ENCODE peak calls at places on chromosome 12, in eight cellular contexts. M, T, P, G, Z, E, L and H are unnamed samples.

GRCh38 chr12:108642269-108642870 is 8.7 kb upstream of the SELPLG start:
- DNase-seq in M (no peak), T (no peak), P (peak), G (no peak), Z (no peak), E (no peak), L (no peak), H (no peak)

GRCh38 chr12:68785358-68785757 is 22.6 kb upstream of the MDM2 start:
- DNase-seq in M (peak), T (no peak), P (no peak), G (peak), Z (peak), E (no peak), L (no peak), H (no peak)

GRCh38 chr12:129335773-129336172 is 482.5 kb downstream of the GLT1D1 start:
- DNase-seq in M (no peak), T (no peak), P (no peak), G (no peak), Z (no peak), E (no peak), L (no peak), H (no peak)

GRCh38 chr12:54993181-54993835 is 8.7 kb upstream of the TESPA1 start:
- DNase-seq in M (peak), T (peak), P (no peak), G (peak), Z (peak), E (peak), L (peak), H (peak)

GRCh38 chr12:120750806-120751205 is 25.2 kb downstream of the ACADS start:
- DNase-seq in M (no peak), T (no peak), P (no peak), G (no peak), Z (no peak), E (no peak), L (no peak), H (no peak)

GRCh38 chr12:51591020-51591901 is at the start of gene SCN8A:
- DNase-seq in M (peak), T (peak), P (no peak), G (peak), Z (peak), E (peak), L (peak), H (peak)

GRCh38 chr12:118611770-118612169 is 235.4 kb downstream of the SUDS3 start:
- DNase-seq in M (no peak), T (no peak), P (no peak), G (no peak), Z (no peak), E (no peak), L (no peak), H (no peak)

GRCh38 chr12:51695241-51696010 is 104.4 kb downstream of the SCN8A start:
- DNase-seq in M (peak), T (no peak), P (no peak), G (peak), Z (no peak), E (no peak), L (no peak), H (no peak)

GRCh38 chr12:114809132-114809531 is 125.2 kb upstream of the TBX3 start:
- DNase-seq in M (no peak), T (no peak), P (no peak), G (no peak), Z (no peak), E (no peak), L (no peak), H (no peak)

GRCh38 chr12:133130038-133130807 is at the start of the genes ZNF10 and ZNF891:
- DNase-seq in M (peak), T (peak), P (peak), G (peak), Z (peak), E (peak), L (peak), H (peak)

GRCh38 chr12:82740129-82741000 is 53.7 kb downstream of the TMTC2 start:
- DNase-seq in M (peak), T (no peak), P (no peak), G (peak), Z (peak), E (no peak), L (no peak), H (no peak)

GRCh38 chr12:78118036-78118435 is 287.3 kb downstream of the NAV3 start:
- DNase-seq in M (peak), T (no peak), P (no peak), G (no peak), Z (no peak), E (no peak), L (no peak), H (no peak)

GRCh38 chr12:3897400-3897910 is 24.3 kb upstream of the PARP11 start:
- DNase-seq in M (no peak), T (no peak), P (no peak), G (no peak), Z (no peak), E (no peak), L (no peak), H (no peak)

GRCh38 chr12:19894049-19894448 is 454.8 kb downstream of the AEBP2 start:
- DNase-seq in M (peak), T (no peak), P (no peak), G (peak), Z (peak), E (no peak), L (no peak), H (no peak)

GRCh38 chr12:124964251-124964650 is 24.7 kb downstream of the DHX37 start:
- DNase-seq in M (no peak), T (no peak), P (no peak), G (no peak), Z (no peak), E (no peak), L (no peak), H (no peak)

GRCh38 chr12:45105996-45106395 is 55.1 kb upstream of the DBX2 start:
- DNase-seq in M (no peak), T (no peak), P (no peak), G (no peak), Z (no peak), E (no peak), L (no peak), H (no peak)

GRCh38 chr12:83573676-83574075 is 887.0 kb downstream of the TMTC2 start:
- DNase-seq in M (peak), T (no peak), P (no peak), G (peak), Z (peak), E (no peak), L (no peak), H (no peak)